ENCODE peak calls at places on chromosomes 12 and 14, in ten cellular contexts. One of them, this sample, is unnamed.

GRCh38 chr12:106217706-106218105 is 30.1 kb downstream of the CKAP4 start:
- DNase-seq in Panc1: no peak
- DNase-seq in RWPE1: no peak
- DNase-seq in astrocyte of the spinal cord: no peak
- DNase-seq in endothelial cell of umbilical vein: no peak
- DNase-seq in dorsolateral prefrontal cortex: no peak
- DNase-seq in cardiac muscle cell: no peak
- DNase-seq in IMR-90: no peak
- DNase-seq in K562: no peak
- DNase-seq in AG09319: no peak
- DNase-seq in this sample: no peak

GRCh38 chr12:107992870-107993451 is 136.1 kb upstream of the WSCD2 start:
- DNase-seq in endothelial cell of umbilical vein: peak; percentile 20
- DNase-seq in K562: peak; percentile 37
- DNase-seq in IMR-90: peak; percentile 18
- DNase-seq in Panc1: peak; percentile 22
- DNase-seq in AG09319: no peak
- DNase-seq in astrocyte of the spinal cord: peak; percentile 2
- DNase-seq in cardiac muscle cell: peak; percentile 40
- DNase-seq in dorsolateral prefrontal cortex: no peak
- DNase-seq in RWPE1: peak; percentile 36
- DNase-seq in this sample: peak; percentile 89

GRCh38 chr14:93347850-93348249 is 868 bp downstream of the COX8C start:
- DNase-seq in Panc1: no peak
- DNase-seq in cardiac muscle cell: no peak
- DNase-seq in RWPE1: no peak
- DNase-seq in K562: no peak
- DNase-seq in AG09319: no peak
- DNase-seq in dorsolateral prefrontal cortex: no peak
- DNase-seq in astrocyte of the spinal cord: no peak
- DNase-seq in IMR-90: no peak
- DNase-seq in endothelial cell of umbilical vein: no peak
- DNase-seq in this sample: no peak

GRCh38 chr12:92107621-92108131 is 38.0 kb downstream of the BTG1 start:
- DNase-seq in astrocyte of the spinal cord: no peak
- DNase-seq in RWPE1: no peak
- DNase-seq in IMR-90: no peak
- DNase-seq in AG09319: no peak
- DNase-seq in dorsolateral prefrontal cortex: no peak
- DNase-seq in Panc1: no peak
- DNase-seq in endothelial cell of umbilical vein: no peak
- DNase-seq in K562: no peak
- DNase-seq in cardiac muscle cell: no peak
- DNase-seq in this sample: peak; percentile 36

GRCh38 chr12:54977857-54978256 is 6.7 kb downstream of the TESPA1 start:
- DNase-seq in RWPE1: no peak
- DNase-seq in cardiac muscle cell: no peak
- DNase-seq in IMR-90: no peak
- DNase-seq in endothelial cell of umbilical vein: no peak
- DNase-seq in Panc1: no peak
- DNase-seq in K562: no peak
- DNase-seq in dorsolateral prefrontal cortex: no peak
- DNase-seq in AG09319: no peak
- DNase-seq in astrocyte of the spinal cord: no peak
- DNase-seq in this sample: no peak

GRCh38 chr12:92226961-92227360 is 81.3 kb upstream of the BTG1 start:
- DNase-seq in dorsolateral prefrontal cortex: no peak
- DNase-seq in IMR-90: no peak
- DNase-seq in K562: no peak
- DNase-seq in cardiac muscle cell: no peak
- DNase-seq in astrocyte of the spinal cord: no peak
- DNase-seq in RWPE1: no peak
- DNase-seq in Panc1: no peak
- DNase-seq in AG09319: no peak
- DNase-seq in endothelial cell of umbilical vein: no peak
- DNase-seq in this sample: no peak

GRCh38 chr12:41604830-41605229 is 416.7 kb downstream of the PDZRN4 start:
- DNase-seq in RWPE1: no peak
- DNase-seq in dorsolateral prefrontal cortex: no peak
- DNase-seq in Panc1: no peak
- DNase-seq in IMR-90: no peak
- DNase-seq in cardiac muscle cell: peak; percentile 8
- DNase-seq in K562: no peak
- DNase-seq in AG09319: no peak
- DNase-seq in endothelial cell of umbilical vein: no peak
- DNase-seq in astrocyte of the spinal cord: peak; percentile 4
- DNase-seq in this sample: no peak

GRCh38 chr12:132329739-132330548 is 555 bp upstream of the GALNT9 start:
- DNase-seq in RWPE1: no peak
- DNase-seq in astrocyte of the spinal cord: no peak
- DNase-seq in AG09319: no peak
- DNase-seq in IMR-90: no peak
- DNase-seq in endothelial cell of umbilical vein: no peak
- DNase-seq in cardiac muscle cell: no peak
- DNase-seq in Panc1: no peak
- DNase-seq in K562: no peak
- DNase-seq in dorsolateral prefrontal cortex: no peak
- DNase-seq in this sample: peak; percentile 32

GRCh38 chr12:114649585-114649984 is 34.4 kb downstream of the TBX3 start:
- DNase-seq in RWPE1: no peak
- DNase-seq in dorsolateral prefrontal cortex: no peak
- DNase-seq in cardiac muscle cell: no peak
- DNase-seq in Panc1: no peak
- DNase-seq in AG09319: no peak
- DNase-seq in endothelial cell of umbilical vein: no peak
- DNase-seq in IMR-90: no peak
- DNase-seq in K562: no peak
- DNase-seq in astrocyte of the spinal cord: no peak
- DNase-seq in this sample: peak; percentile 30

GRCh38 chr14:22296722-22297121 is 292.3 kb downstream of the DAD1 start:
- DNase-seq in Panc1: no peak
- DNase-seq in endothelial cell of umbilical vein: no peak
- DNase-seq in cardiac muscle cell: peak; percentile 67
- DNase-seq in RWPE1: peak; percentile 69
- DNase-seq in AG09319: no peak
- DNase-seq in K562: no peak
- DNase-seq in dorsolateral prefrontal cortex: no peak
- DNase-seq in astrocyte of the spinal cord: peak; percentile 74
- DNase-seq in IMR-90: peak; percentile 90
- DNase-seq in this sample: peak; percentile 24

GRCh38 chr14:53883739-53884138 is 72.9 kb downstream of the BMP4 start:
- DNase-seq in RWPE1: no peak
- DNase-seq in AG09319: no peak
- DNase-seq in cardiac muscle cell: no peak
- DNase-seq in IMR-90: no peak
- DNase-seq in endothelial cell of umbilical vein: no peak
- DNase-seq in dorsolateral prefrontal cortex: no peak
- DNase-seq in Panc1: no peak
- DNase-seq in K562: no peak
- DNase-seq in astrocyte of the spinal cord: no peak
- DNase-seq in this sample: no peak

GRCh38 chr12:132003846-132004245 is 54.1 kb downstream of the EP400 start:
- DNase-seq in cardiac muscle cell: peak; percentile 61
- DNase-seq in AG09319: peak; percentile 16
- DNase-seq in K562: no peak
- DNase-seq in Panc1: no peak
- DNase-seq in endothelial cell of umbilical vein: peak; percentile 62
- DNase-seq in dorsolateral prefrontal cortex: no peak
- DNase-seq in astrocyte of the spinal cord: peak; percentile 55
- DNase-seq in RWPE1: no peak
- DNase-seq in IMR-90: peak; percentile 73
- DNase-seq in this sample: no peak

GRCh38 chr12:4011597-4011996 is 138.4 kb upstream of the PARP11 start:
- DNase-seq in IMR-90: no peak
- DNase-seq in dorsolateral prefrontal cortex: no peak
- DNase-seq in endothelial cell of umbilical vein: no peak
- DNase-seq in cardiac muscle cell: no peak
- DNase-seq in astrocyte of the spinal cord: no peak
- DNase-seq in AG09319: no peak
- DNase-seq in RWPE1: peak; percentile 70
- DNase-seq in K562: no peak
- DNase-seq in Panc1: no peak
- DNase-seq in this sample: no peak

GRCh38 chr12:130617219-130617618 is 98.9 kb downstream of the RIMBP2 start:
- DNase-seq in endothelial cell of umbilical vein: no peak
- DNase-seq in astrocyte of the spinal cord: no peak
- DNase-seq in cardiac muscle cell: no peak
- DNase-seq in AG09319: no peak
- DNase-seq in IMR-90: no peak
- DNase-seq in Panc1: no peak
- DNase-seq in RWPE1: peak; percentile 22
- DNase-seq in K562: no peak
- DNase-seq in dorsolateral prefrontal cortex: no peak
- DNase-seq in this sample: no peak

GRCh38 chr14:94392510-94392935 is 4.1 kb upstream of the SERPINA1 start:
- DNase-seq in RWPE1: no peak
- DNase-seq in K562: no peak
- DNase-seq in dorsolateral prefrontal cortex: no peak
- DNase-seq in astrocyte of the spinal cord: peak; percentile 17
- DNase-seq in cardiac muscle cell: peak; percentile 94
- DNase-seq in Panc1: no peak
- DNase-seq in IMR-90: peak; percentile 65
- DNase-seq in AG09319: no peak
- DNase-seq in endothelial cell of umbilical vein: no peak
- DNase-seq in this sample: no peak

DNA sequence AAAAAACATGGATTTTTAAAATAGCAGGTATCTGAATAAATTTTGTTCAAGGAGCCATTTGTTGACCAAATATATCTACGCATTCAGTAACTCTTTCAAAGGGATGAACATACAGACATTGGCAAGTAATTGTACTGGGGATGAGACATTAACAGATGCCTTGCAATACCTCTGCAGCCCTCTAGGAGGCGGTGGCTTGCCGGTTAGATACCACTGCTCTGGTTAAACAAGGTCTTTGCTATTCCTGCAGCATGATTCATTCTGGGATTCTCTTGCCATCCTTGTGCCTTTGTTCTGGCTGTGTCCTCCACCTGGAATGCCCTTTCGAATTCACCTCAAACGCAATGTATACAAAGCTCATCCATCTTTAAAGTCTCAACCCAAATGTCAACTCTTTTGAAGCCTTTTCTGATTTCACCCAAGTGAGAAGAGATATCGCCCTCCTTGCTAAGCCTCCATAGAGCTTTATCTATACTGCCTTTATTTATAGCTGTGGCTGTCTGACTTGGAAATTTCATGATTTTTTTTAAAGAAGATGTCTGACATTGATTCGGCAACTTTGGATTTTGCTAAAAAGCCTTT is 131.0 kb upstream of the SRRM4 start:
- DNase-seq in astrocyte of the spinal cord: no peak
- DNase-seq in K562: peak; percentile 77
- DNase-seq in dorsolateral prefrontal cortex: no peak
- DNase-seq in cardiac muscle cell: no peak
- DNase-seq in RWPE1: no peak
- DNase-seq in AG09319: no peak
- DNase-seq in IMR-90: no peak
- DNase-seq in Panc1: no peak
- DNase-seq in endothelial cell of umbilical vein: no peak
- DNase-seq in this sample: peak; percentile 82
- TF ChIP-seq CTCF in astrocyte of the spinal cord: peak; percentile 38
- TF ChIP-seq CTCF in K562: peak; percentile 89
- TF ChIP-seq CTCF in dorsolateral prefrontal cortex: no peak
- TF ChIP-seq CTCF in cardiac muscle cell: peak; percentile 26
- TF ChIP-seq CTCF in RWPE1: peak; percentile 33
- TF ChIP-seq CTCF in AG09319: peak; percentile 13
- TF ChIP-seq CTCF in IMR-90: no peak
- TF ChIP-seq CTCF in Panc1: peak; percentile 81
- TF ChIP-seq CTCF in endothelial cell of umbilical vein: peak; percentile 21
- TF ChIP-seq CTCF in this sample: peak; percentile 88

GRCh38 chr14:88914956-88915355 is 90.5 kb downstream of the TTC8 start:
- DNase-seq in Panc1: no peak
- DNase-seq in IMR-90: no peak
- DNase-seq in astrocyte of the spinal cord: no peak
- DNase-seq in cardiac muscle cell: no peak
- DNase-seq in AG09319: no peak
- DNase-seq in K562: no peak
- DNase-seq in endothelial cell of umbilical vein: no peak
- DNase-seq in dorsolateral prefrontal cortex: no peak
- DNase-seq in RWPE1: no peak
- DNase-seq in this sample: no peak

GRCh38 chr14:88919502-88919901 is 95.1 kb downstream of the TTC8 start:
- DNase-seq in endothelial cell of umbilical vein: no peak
- DNase-seq in IMR-90: no peak
- DNase-seq in AG09319: no peak
- DNase-seq in RWPE1: peak; percentile 66
- DNase-seq in dorsolateral prefrontal cortex: no peak
- DNase-seq in K562: no peak
- DNase-seq in astrocyte of the spinal cord: no peak
- DNase-seq in cardiac muscle cell: no peak
- DNase-seq in Panc1: no peak
- DNase-seq in this sample: no peak
- TF ChIP-seq CTCF in endothelial cell of umbilical vein: no peak
- TF ChIP-seq CTCF in IMR-90: no peak
- TF ChIP-seq CTCF in AG09319: no peak
- TF ChIP-seq CTCF in RWPE1: no peak
- TF ChIP-seq CTCF in dorsolateral prefrontal cortex: no peak
- TF ChIP-seq CTCF in K562: no peak
- TF ChIP-seq CTCF in astrocyte of the spinal cord: no peak
- TF ChIP-seq CTCF in cardiac muscle cell: no peak
- TF ChIP-seq CTCF in Panc1: no peak
- TF ChIP-seq CTCF in this sample: no peak

DNA sequence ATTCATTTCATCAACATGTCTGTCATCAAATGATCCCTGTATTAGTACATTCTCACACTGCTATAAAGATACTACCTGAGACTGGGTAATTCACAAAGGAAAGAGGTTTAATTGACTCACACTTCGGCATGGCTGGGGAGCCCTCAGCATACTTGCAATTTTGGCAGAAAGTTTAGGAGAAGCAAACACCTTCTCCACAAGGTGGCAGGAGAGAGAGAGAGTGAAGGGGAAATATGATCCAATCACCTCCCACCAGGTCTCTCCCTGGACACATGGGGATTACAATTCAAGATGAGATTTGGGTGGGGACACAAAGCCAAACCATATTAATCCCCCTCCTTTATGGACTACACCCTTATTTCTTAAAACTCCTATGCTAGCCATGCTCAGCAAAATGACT is 932.2 kb downstream of the FLRT2 start:
- DNase-seq in endothelial cell of umbilical vein: no peak
- DNase-seq in AG09319: no peak
- DNase-seq in IMR-90: peak; percentile 30
- DNase-seq in RWPE1: no peak
- DNase-seq in dorsolateral prefrontal cortex: no peak
- DNase-seq in K562: no peak
- DNase-seq in astrocyte of the spinal cord: peak; percentile 8
- DNase-seq in Panc1: no peak
- DNase-seq in cardiac muscle cell: peak; percentile 53
- DNase-seq in this sample: peak; percentile 69
- TF ChIP-seq CTCF in endothelial cell of umbilical vein: no peak
- TF ChIP-seq CTCF in AG09319: no peak
- TF ChIP-seq CTCF in IMR-90: peak; percentile 42
- TF ChIP-seq CTCF in RWPE1: peak; percentile 35
- TF ChIP-seq CTCF in dorsolateral prefrontal cortex: peak; percentile 7
- TF ChIP-seq CTCF in K562: no peak
- TF ChIP-seq CTCF in astrocyte of the spinal cord: peak; percentile 47
- TF ChIP-seq CTCF in Panc1: peak; percentile 37
- TF ChIP-seq CTCF in cardiac muscle cell: peak; percentile 50
- TF ChIP-seq CTCF in this sample: peak; percentile 68

DNA sequence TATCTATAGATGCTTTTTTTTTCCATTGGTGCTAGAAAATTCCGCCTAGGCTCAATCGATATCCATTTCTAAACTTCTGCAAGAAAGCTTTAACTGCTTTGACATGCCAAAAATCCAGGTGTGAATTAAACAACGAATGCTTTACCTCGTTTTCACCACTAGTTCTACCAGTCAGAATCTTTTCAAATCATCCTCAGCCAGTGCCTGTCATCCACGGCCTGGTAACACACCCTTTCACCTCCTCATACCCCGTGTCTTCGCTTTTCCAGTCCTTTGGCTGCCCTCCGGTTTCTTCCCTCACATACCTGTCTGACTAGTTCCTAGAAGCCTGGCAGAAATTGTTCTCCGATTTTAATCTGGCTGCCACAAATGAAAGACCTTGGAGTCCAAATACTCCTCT is 1.4 kb upstream of the PHC1 start:
- DNase-seq in IMR-90: no peak
- DNase-seq in Panc1: no peak
- DNase-seq in K562: peak; percentile 20
- DNase-seq in astrocyte of the spinal cord: no peak
- DNase-seq in cardiac muscle cell: no peak
- DNase-seq in endothelial cell of umbilical vein: no peak
- DNase-seq in dorsolateral prefrontal cortex: no peak
- DNase-seq in RWPE1: peak; percentile 50
- DNase-seq in AG09319: no peak
- DNase-seq in this sample: peak; percentile 81
- TF ChIP-seq CTCF in IMR-90: no peak
- TF ChIP-seq CTCF in Panc1: peak; percentile 28
- TF ChIP-seq CTCF in K562: no peak
- TF ChIP-seq CTCF in astrocyte of the spinal cord: no peak
- TF ChIP-seq CTCF in cardiac muscle cell: no peak
- TF ChIP-seq CTCF in endothelial cell of umbilical vein: no peak
- TF ChIP-seq CTCF in dorsolateral prefrontal cortex: no peak
- TF ChIP-seq CTCF in RWPE1: no peak
- TF ChIP-seq CTCF in AG09319: no peak
- TF ChIP-seq CTCF in this sample: no peak

This sample was measured in GM23338.